ENCODE peak calls at places on chromosomes 4 and X, in eight cellular contexts. X, P, C, V, D, M, G and O are unnamed samples.

GRCh38 chr4:174658246-174658645 is 136.0 kb upstream of the HPGD start:
- DNase-seq in C (no peak), D (no peak), M (no peak), P (no peak), V (no peak), G (no peak), X (no peak), O (no peak)

GRCh38 chr4:154626793-154627484 is 14.5 kb upstream of the FGG start:
- DNase-seq in C (peak), X (peak), D (peak), V (peak), P (peak), G (no peak), M (no peak), O (peak)

GRCh38 chr4:5842456-5842855 is 50.4 kb downstream of the CRMP1 start:
- DNase-seq in V (no peak), D (no peak), P (no peak), X (no peak), M (no peak), G (no peak), C (no peak), O (no peak)

GRCh38 chr4:43855283-43855682 is 593.3 kb downstream of the KCTD8 start:
- DNase-seq in V (no peak), P (no peak), D (no peak), C (no peak), G (no peak), X (no peak), M (no peak), O (no peak)

GRCh38 chrX:23792861-23793553 is 10.0 kb downstream of the SAT1 start:
- DNase-seq in V (no peak), D (no peak), C (no peak), M (no peak), P (peak), G (no peak), X (no peak), O (no peak)

GRCh38 chrX:79366888-79367749 is at the start of gene ITM2A:
- DNase-seq in D (peak), X (peak), C (no peak), G (peak), P (peak), V (no peak), M (no peak), O (peak)

GRCh38 chr4:14908635-14909034 is 93.6 kb upstream of the CPEB2 start:
- DNase-seq in P (no peak), C (no peak), V (no peak), X (no peak), M (no peak), D (no peak), G (no peak), O (no peak)

GRCh38 chr4:158051401-158052235 is 121.2 kb downstream of the GASK1B start:
- DNase-seq in G (no peak), P (no peak), X (no peak), V (no peak), C (no peak), D (peak), M (no peak), O (peak)

GRCh38 chr4:66568001-66568400 is 897.7 kb upstream of the EPHA5 start:
- DNase-seq in M (no peak), C (no peak), P (no peak), X (no peak), D (no peak), G (no peak), V (no peak), O (no peak)

GRCh38 chr4:155403886-155404285 is 27.1 kb upstream of the MAP9 start:
- DNase-seq in M (no peak), X (no peak), C (peak), V (no peak), G (no peak), D (no peak), P (no peak), O (no peak)

GRCh38 chrX:86002076-86002896 is 45.1 kb downstream of the CHM start:
- DNase-seq in M (no peak), C (no peak), X (peak), D (no peak), G (no peak), V (peak), P (peak), O (no peak)

GRCh38 chrX:78625292-78625909 is 33.7 kb downstream of the RTL3 start:
- DNase-seq in C (no peak), P (no peak), M (no peak), D (no peak), V (no peak), G (no peak), X (no peak), O (no peak)

GRCh38 chrX:24005867-24006266 is 21.1 kb downstream of the KLHL15 start:
- DNase-seq in D (no peak), C (no peak), X (no peak), V (no peak), P (no peak), G (no peak), M (no peak), O (no peak)

GRCh38 chr4:186027405-186027804 is 41.6 kb upstream of the TLR3 start:
- DNase-seq in G (no peak), M (no peak), D (no peak), X (no peak), P (no peak), V (no peak), C (no peak), O (no peak)

GRCh38 chrX:102516314-102516936 is at the start of gene TMSB15A:
- DNase-seq in C (peak), M (no peak), D (peak), G (peak), P (peak), X (peak), V (no peak), O (peak)

GRCh38 chr4:184979461-184980124 is 38.7 kb upstream of the HELT start:
- DNase-seq in V (no peak), M (no peak), G (no peak), D (no peak), C (no peak), P (no peak), X (no peak), O (no peak)

GRCh38 chr4:98094118-98094517 is 49.2 kb downstream of the STPG2 start:
- DNase-seq in X (peak), G (no peak), M (no peak), C (no peak), P (no peak), D (no peak), V (no peak), O (no peak)

GRCh38 chrX:151175283-151176062 is 911 bp upstream of the GPR50 start:
- DNase-seq in D (no peak), C (no peak), X (no peak), P (no peak), V (no peak), G (no peak), M (no peak), O (no peak)

GRCh38 chr4:121785479-121785878 is 15.6 kb upstream of the EXOSC9 start:
- DNase-seq in C (no peak), G (no peak), X (no peak), P (no peak), V (no peak), D (peak), M (no peak), O (no peak)

GRCh38 chr4:686371-687040 is 2.4 kb downstream of the SLC49A3 start:
- DNase-seq in X (no peak), V (no peak), M (no peak), D (peak), P (no peak), G (no peak), C (no peak), O (peak)

GRCh38 chr4:66688674-66689073 is 856.6 kb downstream of the CENPC start:
- DNase-seq in X (no peak), C (peak), P (no peak), D (no peak), M (no peak), G (no peak), V (no peak), O (no peak)

GRCh38 chr4:54661156-54661555 is 3.4 kb downstream of the KIT start:
- DNase-seq in G (no peak), M (no peak), P (no peak), D (no peak), C (no peak), V (no peak), X (no peak), O (no peak)

GRCh38 chrX:153611298-153612095 is 12.6 kb upstream of the CCNQ start:
- DNase-seq in P (no peak), C (no peak), X (no peak), V (no peak), G (no peak), D (no peak), M (no peak), O (no peak)

GRCh38 chr4:165631912-165632311 is 241.1 kb upstream of the TLL1 start:
- DNase-seq in M (no peak), G (no peak), D (no peak), V (no peak), P (no peak), C (no peak), X (no peak), O (no peak)

GRCh38 chr4:7805533-7806079 is 134.1 kb downstream of the AFAP1 start:
- DNase-seq in P (peak), G (no peak), X (peak), M (no peak), D (no peak), V (peak), C (peak), O (no peak)

GRCh38 chrX:24498975-24499374 is 33.9 kb downstream of the PDK3 start:
- DNase-seq in V (no peak), X (no peak), G (no peak), D (no peak), C (peak), M (no peak), P (no peak), O (no peak)

GRCh38 chrX:17697191-17697590 is 40.1 kb upstream of the SCML1 start:
- DNase-seq in G (no peak), M (no peak), V (peak), C (no peak), P (no peak), D (no peak), X (no peak), O (no peak)

GRCh38 chr4:76611164-76611563 is 176.1 kb downstream of the SHROOM3 start:
- DNase-seq in C (no peak), P (no peak), G (no peak), V (no peak), D (no peak), X (no peak), M (no peak), O (no peak)

GRCh38 chr4:121070696-121071639 is 1.4 kb downstream of the NDNF start:
- DNase-seq in G (peak), C (peak), M (no peak), P (peak), X (no peak), D (peak), V (no peak), O (peak)

GRCh38 chrX:52346462-52347165 is 22.2 kb upstream of the XAGE2 start:
- DNase-seq in G (no peak), P (no peak), X (no peak), C (no peak), M (no peak), D (no peak), V (no peak), O (no peak)

GRCh38 chr4:7120341-7120740 is 52.5 kb upstream of the GRPEL1 start:
- DNase-seq in X (no peak), V (no peak), M (no peak), P (no peak), G (no peak), C (peak), D (no peak), O (no peak)

GRCh38 chr4:177349191-177349590 is 39.5 kb downstream of the NEIL3 start:
- DNase-seq in C (no peak), M (no peak), P (no peak), G (no peak), X (no peak), D (no peak), V (no peak), O (no peak)

GRCh38 chrX:121333942-121334341 is 286.5 kb downstream of the GLUD2 start:
- DNase-seq in D (no peak), X (no peak), C (no peak), M (no peak), G (no peak), P (no peak), V (no peak), O (no peak)

GRCh38 chr4:135050086-135050717 is 848.6 kb upstream of the PABPC4L start:
- DNase-seq in P (no peak), C (no peak), D (no peak), G (no peak), V (no peak), M (no peak), X (no peak), O (no peak)

GRCh38 chr4:176920694-176921093 is 128.0 kb upstream of the VEGFC start:
- DNase-seq in X (no peak), P (no peak), G (no peak), C (no peak), V (no peak), D (no peak), M (no peak), O (no peak)

GRCh38 chr4:4867745-4868505 is 8.5 kb downstream of the MSX1 start:
- DNase-seq in C (no peak), V (no peak), D (no peak), P (no peak), X (no peak), M (no peak), G (no peak), O (no peak)

GRCh38 chr4:26839534-26839951 is 21.1 kb upstream of the STIM2 start:
- DNase-seq in D (no peak), X (no peak), V (no peak), G (no peak), P (no peak), M (no peak), C (no peak), O (no peak)

GRCh38 chr4:3373468-3373867 is 68.3 kb upstream of the HGFAC start:
- DNase-seq in D (no peak), M (no peak), P (no peak), V (no peak), G (no peak), C (no peak), X (no peak), O (no peak)
- TF ChIP-seq EP300 in D (no peak), M (no peak), P (no peak), V (no peak), G (no peak), C (no peak), X (no peak), O (no peak)

GRCh38 chr4:150379454-150379853 is 202.5 kb upstream of the MAB21L2 start:
- DNase-seq in M (no peak), V (no peak), X (no peak), G (no peak), C (no peak), P (no peak), D (no peak), O (no peak)
- TF ChIP-seq EP300 in M (no peak), V (no peak), X (no peak), G (no peak), C (no peak), P (no peak), D (no peak), O (no peak)

GRCh38 chrX:46573331-46573895 is at the start of gene CHST7:
- DNase-seq in M (no peak), C (peak), V (peak), G (peak), D (peak), X (peak), P (peak), O (peak)
- TF ChIP-seq EP300 in M (no peak), C (no peak), V (no peak), G (no peak), D (no peak), X (no peak), P (no peak), O (no peak)

DNA sequence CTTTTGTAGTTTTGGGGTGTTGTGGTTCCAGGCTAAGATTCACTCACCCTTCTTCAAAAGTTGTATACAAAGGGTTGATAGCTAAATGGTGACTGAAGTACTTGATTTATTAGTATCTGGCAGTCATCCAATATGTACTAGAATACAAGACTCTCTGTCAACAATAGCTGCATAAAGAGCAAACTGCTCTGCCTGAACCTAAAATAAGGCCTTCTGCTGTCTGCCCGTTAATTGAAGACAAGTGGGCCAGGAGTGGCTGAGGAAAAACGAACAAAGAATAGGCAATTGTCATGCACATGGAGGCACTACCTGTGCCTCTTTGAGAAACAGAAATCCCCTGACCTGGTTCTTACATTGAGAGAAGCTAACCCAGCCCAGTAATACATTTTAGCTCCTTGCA is 333.3 kb downstream of the IL1RAPL1 start:
- DNase-seq in P (no peak), X (no peak), G (no peak), D (no peak), C (no peak), M (no peak), V (no peak), O (no peak)
- TF ChIP-seq EP300 in P (no peak), X (no peak), G (no peak), D (no peak), C (no peak), M (no peak), V (no peak), O (no peak)

DNA sequence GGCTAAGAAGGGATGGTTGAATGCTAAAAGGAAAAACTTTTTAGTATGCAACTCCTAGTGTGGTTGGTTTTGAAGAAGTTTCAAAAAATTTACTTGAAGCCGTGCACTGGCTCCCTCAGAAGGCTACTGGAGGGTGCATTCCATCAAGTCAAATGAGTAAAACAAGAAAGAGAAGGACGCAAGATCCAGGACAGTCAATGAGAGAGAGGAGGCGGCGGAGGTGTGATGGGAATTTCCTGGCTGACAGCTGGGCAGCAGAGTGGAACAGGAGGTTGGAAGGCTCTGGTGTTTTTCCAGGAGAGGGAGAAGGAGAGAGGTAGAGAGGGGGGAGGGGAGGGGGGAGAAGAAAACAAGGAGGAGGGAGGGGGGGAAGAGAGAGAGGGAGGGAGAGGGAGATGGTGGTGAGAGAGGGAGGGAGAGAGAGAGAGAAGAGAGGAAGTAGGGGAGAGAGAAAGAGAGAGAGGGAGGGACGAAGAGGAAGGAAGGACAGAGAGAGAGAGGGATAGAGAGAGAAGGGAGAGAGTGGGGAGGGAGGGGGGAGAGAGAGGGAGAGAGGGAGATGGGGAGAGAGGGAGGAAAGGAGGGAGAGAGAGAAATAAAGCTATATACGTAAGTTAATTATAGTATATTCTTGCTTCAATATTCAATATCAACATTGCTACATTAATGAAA is 126.4 kb downstream of the SH3KBP1 start:
- DNase-seq in D (no peak), V (no peak), P (no peak), G (no peak), C (no peak), X (no peak), M (no peak), O (no peak)
- TF ChIP-seq EP300 in D (no peak), V (no peak), P (no peak), G (no peak), C (no peak), X (no peak), M (no peak), O (no peak)

DNA sequence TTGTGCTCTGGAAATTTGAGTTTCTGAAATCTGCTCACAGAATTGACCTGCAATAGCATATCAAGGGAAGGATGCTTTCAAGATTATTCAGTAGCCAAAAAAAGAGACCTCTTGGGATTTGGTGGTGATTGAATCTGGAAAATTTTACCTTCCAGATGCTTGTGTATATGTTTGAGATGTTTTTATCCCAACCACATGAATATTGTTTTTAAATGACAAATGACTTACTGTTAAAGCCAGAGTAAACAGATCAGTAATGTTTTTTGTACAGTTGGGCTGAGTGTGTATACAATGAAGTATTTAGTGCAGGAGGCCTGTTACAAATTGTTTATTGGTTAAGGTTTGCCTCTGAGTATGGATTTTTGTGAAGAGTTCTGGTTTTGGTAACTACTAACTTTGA is 126.5 kb downstream of the CBR4 start:
- DNase-seq in M (no peak), V (no peak), C (no peak), G (no peak), X (no peak), D (no peak), P (no peak), O (no peak)
- TF ChIP-seq EP300 in M (no peak), V (no peak), C (no peak), G (no peak), X (no peak), D (no peak), P (no peak), O (no peak)

GRCh38 chr4:180741703-180742102 is 1501.5 kb upstream of the TENM3 start:
- DNase-seq in M (no peak), G (no peak), D (no peak), P (no peak), X (no peak), V (no peak), C (no peak), O (no peak)
- TF ChIP-seq EP300 in M (no peak), G (no peak), D (no peak), P (no peak), X (no peak), V (no peak), C (no peak), O (no peak)